ENCODE peak calls at places on chromosomes 6 and 20, in four cellular contexts. One of them, this sample, is unnamed.

GRCh38 chr6:37705239-37706051 is 7.8 kb upstream of the MDGA1 start:
- DNase-seq in amniotic stem cell: no peak
- DNase-seq in HTR-8/SVneo: no peak
- DNase-seq in caudate nucleus: peak; percentile 75
- DNase-seq in this sample: peak; percentile 77

GRCh38 chr20:58868795-58869194 is 16.3 kb downstream of the GNAS start:
- DNase-seq in amniotic stem cell: no peak
- DNase-seq in HTR-8/SVneo: no peak
- DNase-seq in caudate nucleus: no peak
- DNase-seq in this sample: no peak

GRCh38 chr20:61439251-61439650 is 187.2 kb downstream of the CDH4 start:
- DNase-seq in amniotic stem cell: no peak
- DNase-seq in HTR-8/SVneo: no peak
- DNase-seq in caudate nucleus: no peak
- DNase-seq in this sample: no peak

GRCh38 chr20:64038579-64039292 is 2.8 kb downstream of the C20orf204 start:
- DNase-seq in amniotic stem cell: no peak
- DNase-seq in HTR-8/SVneo: peak; percentile 97
- DNase-seq in caudate nucleus: no peak
- DNase-seq in this sample: no peak

GRCh38 chr6:153816306-153816845 is 222.7 kb upstream of the OPRM1 start:
- DNase-seq in amniotic stem cell: no peak
- DNase-seq in HTR-8/SVneo: no peak
- DNase-seq in caudate nucleus: no peak
- DNase-seq in this sample: no peak

GRCh38 chr6:51349866-51350265 is 531.2 kb downstream of the TFAP2B start:
- DNase-seq in amniotic stem cell: no peak
- DNase-seq in HTR-8/SVneo: no peak
- DNase-seq in caudate nucleus: no peak
- DNase-seq in this sample: no peak

GRCh38 chr6:100464910-100465700 is at the start of gene SIM1:
- DNase-seq in amniotic stem cell: no peak
- DNase-seq in HTR-8/SVneo: peak; percentile 94
- DNase-seq in caudate nucleus: no peak
- DNase-seq in this sample: peak; percentile 41

GRCh38 chr20:38094968-38095689 is 61.6 kb downstream of the RPRD1B start:
- DNase-seq in amniotic stem cell: no peak
- DNase-seq in HTR-8/SVneo: no peak
- DNase-seq in caudate nucleus: no peak
- DNase-seq in this sample: no peak

GRCh38 chr6:33416386-33417126 is 1.4 kb downstream of the CUTA start:
- DNase-seq in amniotic stem cell: no peak
- DNase-seq in HTR-8/SVneo: no peak
- DNase-seq in caudate nucleus: no peak
- DNase-seq in this sample: no peak

GRCh38 chr6:99349620-99350141 is at the start of gene FAXC:
- DNase-seq in amniotic stem cell: peak; percentile 8
- DNase-seq in HTR-8/SVneo: peak; percentile 31
- DNase-seq in caudate nucleus: no peak
- DNase-seq in this sample: no peak

This sample was measured in fibroblast of the conjunctiva.